ENCODE peak calls at places on chromosomes 11 and 22, in five cellular contexts. One of them, this sample, is unnamed. For H3K36me3, the result is how much of the 10 kb centered on the place peaks cover.

GRCh38 chr11:65152157-65152556 is 17.8 kb upstream of the SYVN1 start:
- DNase-seq in PC-9: no peak
- DNase-seq in heart left ventricle: no peak
- DNase-seq in sigmoid colon: no peak
- DNase-seq in gastrocnemius medialis: peak
- DNase-seq in this sample: no peak

GRCh38 chr22:42401562-42402334 is 30.5 kb downstream of the NFAM1 start:
- DNase-seq in PC-9: no peak
- DNase-seq in heart left ventricle: no peak
- DNase-seq in sigmoid colon: no peak
- DNase-seq in gastrocnemius medialis: no peak
- DNase-seq in this sample: no peak

GRCh38 chr11:121634889-121635288 is 182.1 kb upstream of the SORL1-AS1 start:
- DNase-seq in PC-9: no peak
- DNase-seq in heart left ventricle: no peak
- DNase-seq in sigmoid colon: no peak
- DNase-seq in gastrocnemius medialis: no peak
- DNase-seq in this sample: no peak

GRCh38 chr11:62472063-62472884 is 53.4 kb downstream of the SCGB1A1 start:
- DNase-seq in PC-9: peak
- DNase-seq in heart left ventricle: no peak
- DNase-seq in sigmoid colon: peak
- DNase-seq in gastrocnemius medialis: no peak
- DNase-seq in this sample: no peak

GRCh38 chr11:119723952-119724325 is 5.1 kb downstream of the NECTIN1 start:
- DNase-seq in PC-9: no peak
- DNase-seq in heart left ventricle: no peak
- DNase-seq in sigmoid colon: no peak
- DNase-seq in gastrocnemius medialis: no peak
- DNase-seq in this sample: no peak

GRCh38 chr22:21632237-21632895 is at the start of gene CCDC116:
- DNase-seq in PC-9: no peak
- DNase-seq in heart left ventricle: no peak
- DNase-seq in sigmoid colon: no peak
- DNase-seq in gastrocnemius medialis: no peak
- DNase-seq in this sample: no peak

GRCh38 chr11:120883404-120884135 is 140.3 kb upstream of the TBCEL start:
- DNase-seq in PC-9: no peak
- DNase-seq in heart left ventricle: peak
- DNase-seq in sigmoid colon: no peak
- DNase-seq in gastrocnemius medialis: no peak
- DNase-seq in this sample: peak

GRCh38 chr11:85316967-85317366 is 310.2 kb downstream of the DLG2 start:
- DNase-seq in PC-9: no peak
- DNase-seq in heart left ventricle: no peak
- DNase-seq in sigmoid colon: no peak
- DNase-seq in gastrocnemius medialis: no peak
- DNase-seq in this sample: no peak

GRCh38 chr11:125084057-125084416 is 20.9 kb downstream of the SLC37A2 start:
- DNase-seq in PC-9: no peak
- DNase-seq in heart left ventricle: no peak
- DNase-seq in sigmoid colon: peak
- DNase-seq in gastrocnemius medialis: no peak
- DNase-seq in this sample: no peak

GRCh38 chr11:120510406-120511115 is 987 bp upstream of the GRIK4 start:
- DNase-seq in PC-9: no peak
- DNase-seq in heart left ventricle: no peak
- DNase-seq in sigmoid colon: no peak
- DNase-seq in gastrocnemius medialis: no peak
- DNase-seq in this sample: no peak

GRCh38 chr11:14653090-14653489 is 9.5 kb downstream of the PDE3B start:
- DNase-seq in PC-9: no peak
- DNase-seq in heart left ventricle: no peak
- DNase-seq in sigmoid colon: no peak
- DNase-seq in gastrocnemius medialis: no peak
- DNase-seq in this sample: no peak

GRCh38 chr11:57426754-57427691 is at the start of gene SLC43A3:
- DNase-seq in PC-9: peak
- DNase-seq in heart left ventricle: peak
- DNase-seq in sigmoid colon: peak
- DNase-seq in gastrocnemius medialis: peak
- DNase-seq in this sample: no peak

GRCh38 chr11:65571940-65572339 is 398 bp upstream of the FAM89B start:
- DNase-seq in PC-9: peak
- DNase-seq in heart left ventricle: no peak
- DNase-seq in sigmoid colon: no peak
- DNase-seq in gastrocnemius medialis: no peak
- DNase-seq in this sample: no peak

GRCh38 chr22:25990940-25991339 is 178.3 kb upstream of the SEZ6L start:
- DNase-seq in PC-9: no peak
- DNase-seq in heart left ventricle: no peak
- DNase-seq in sigmoid colon: no peak
- DNase-seq in gastrocnemius medialis: no peak
- DNase-seq in this sample: no peak

GRCh38 chr22:37260939-37261338 is 16.9 kb upstream of the RAC2 start:
- DNase-seq in PC-9: peak
- DNase-seq in heart left ventricle: peak
- DNase-seq in sigmoid colon: no peak
- DNase-seq in gastrocnemius medialis: no peak
- DNase-seq in this sample: no peak

GRCh38 chr11:118691926-118692830 is 12.7 kb upstream of the TREH start:
- DNase-seq in PC-9: no peak
- DNase-seq in heart left ventricle: no peak
- DNase-seq in sigmoid colon: no peak
- DNase-seq in gastrocnemius medialis: no peak
- DNase-seq in this sample: no peak

GRCh38 chr22:29722151-29722550 is 2.3 kb downstream of the CABP7 start:
- DNase-seq in PC-9: peak
- DNase-seq in heart left ventricle: no peak
- DNase-seq in sigmoid colon: no peak
- DNase-seq in gastrocnemius medialis: no peak
- DNase-seq in this sample: no peak

GRCh38 chr11:75246673-75247350 is 6.2 kb downstream of the TPBGL start:
- DNase-seq in PC-9: no peak
- DNase-seq in heart left ventricle: no peak
- DNase-seq in sigmoid colon: peak
- DNase-seq in gastrocnemius medialis: peak
- DNase-seq in this sample: no peak

GRCh38 chr11:10375280-10376048 is 70.6 kb downstream of the ADM start:
- DNase-seq in PC-9: no peak
- DNase-seq in heart left ventricle: no peak
- DNase-seq in sigmoid colon: no peak
- DNase-seq in gastrocnemius medialis: no peak
- DNase-seq in this sample: no peak

GRCh38 chr22:23038902-23039301 is 31.4 kb upstream of the GNAZ start:
- DNase-seq in PC-9: no peak
- DNase-seq in heart left ventricle: no peak
- DNase-seq in sigmoid colon: no peak
- DNase-seq in gastrocnemius medialis: no peak
- DNase-seq in this sample: no peak

GRCh38 chr11:18265949-18266348 is at the start of gene SAA1:
- DNase-seq in PC-9: no peak
- DNase-seq in heart left ventricle: no peak
- DNase-seq in sigmoid colon: no peak
- DNase-seq in gastrocnemius medialis: peak
- DNase-seq in this sample: no peak

GRCh38 chr11:65611758-65612603 is 2.0 kb downstream of the MAP3K11 start:
- DNase-seq in PC-9: no peak
- DNase-seq in heart left ventricle: no peak
- DNase-seq in sigmoid colon: no peak
- DNase-seq in gastrocnemius medialis: no peak
- DNase-seq in this sample: no peak

GRCh38 chr22:45294030-45294429 is 9.3 kb downstream of the UPK3A start:
- DNase-seq in PC-9: no peak
- DNase-seq in heart left ventricle: no peak
- DNase-seq in sigmoid colon: no peak
- DNase-seq in gastrocnemius medialis: no peak
- DNase-seq in this sample: no peak

GRCh38 chr22:45290410-45290936 is 5.7 kb downstream of the UPK3A start:
- DNase-seq in PC-9: peak
- DNase-seq in heart left ventricle: no peak
- DNase-seq in sigmoid colon: no peak
- DNase-seq in gastrocnemius medialis: peak
- DNase-seq in this sample: no peak

GRCh38 chr22:45291931-45292290 is 7.2 kb downstream of the UPK3A start:
- DNase-seq in PC-9: no peak
- DNase-seq in heart left ventricle: no peak
- DNase-seq in sigmoid colon: no peak
- DNase-seq in gastrocnemius medialis: no peak
- DNase-seq in this sample: no peak

GRCh38 chr22:45291061-45291930 is 6.5 kb downstream of the UPK3A start:
- DNase-seq in PC-9: no peak
- DNase-seq in heart left ventricle: no peak
- DNase-seq in sigmoid colon: no peak
- DNase-seq in gastrocnemius medialis: no peak
- DNase-seq in this sample: no peak

DNA sequence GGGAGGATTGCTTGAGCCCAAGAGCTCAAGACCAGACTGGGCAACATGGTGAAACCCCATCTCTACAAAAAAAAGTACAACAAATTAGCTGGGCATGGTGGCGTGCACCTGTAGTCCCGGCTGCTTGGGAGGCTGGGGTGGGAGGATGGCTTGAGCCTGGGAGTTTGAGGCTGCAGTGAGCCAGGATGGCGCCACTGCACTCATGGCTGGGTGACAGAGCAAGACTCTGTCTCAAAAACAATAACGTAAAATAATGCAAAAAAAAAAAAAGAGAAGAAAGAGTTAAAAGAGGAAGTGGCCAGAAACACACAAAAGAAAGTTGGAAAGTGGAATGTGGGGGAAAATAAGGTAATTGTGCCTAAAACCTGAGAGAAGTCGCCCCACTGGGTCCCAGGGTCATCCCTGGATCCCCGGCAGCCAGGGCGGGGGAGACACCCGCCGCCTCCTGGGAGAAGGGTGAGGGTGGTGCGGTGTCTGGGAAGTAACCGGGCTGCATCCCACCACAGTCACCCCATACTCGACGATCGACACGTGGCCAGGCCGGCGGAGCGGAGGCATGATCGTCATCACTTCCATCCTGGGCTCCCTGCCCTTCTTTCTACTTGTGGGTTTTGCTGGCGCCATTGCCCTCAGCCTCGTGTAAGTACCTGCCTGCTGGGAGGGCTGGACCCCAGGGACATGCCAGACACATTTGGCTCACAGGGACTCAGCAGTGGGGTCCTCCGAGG is 8.1 kb downstream of the UPK3A start:
- DNase-seq in PC-9: no peak
- DNase-seq in heart left ventricle: no peak
- DNase-seq in sigmoid colon: no peak
- DNase-seq in gastrocnemius medialis: no peak
- DNase-seq in this sample: no peak
- H3K36me3 ChIP-seq in PC-9: under half
- H3K36me3 ChIP-seq in heart left ventricle: under half
- H3K36me3 ChIP-seq in sigmoid colon: under half
- H3K36me3 ChIP-seq in gastrocnemius medialis: under half
- H3K36me3 ChIP-seq in this sample: under half

GRCh38 chr11:79077684-79078379 is 363.0 kb downstream of the TENM4 start:
- DNase-seq in PC-9: no peak
- DNase-seq in heart left ventricle: no peak
- DNase-seq in sigmoid colon: no peak
- DNase-seq in gastrocnemius medialis: no peak
- DNase-seq in this sample: no peak

GRCh38 chr11:79080506-79080905 is 360.3 kb downstream of the TENM4 start:
- DNase-seq in PC-9: no peak
- DNase-seq in heart left ventricle: no peak
- DNase-seq in sigmoid colon: no peak
- DNase-seq in gastrocnemius medialis: no peak
- DNase-seq in this sample: no peak

GRCh38 chr11:79081441-79082124 is 359.2 kb downstream of the TENM4 start:
- DNase-seq in PC-9: no peak
- DNase-seq in heart left ventricle: no peak
- DNase-seq in sigmoid colon: no peak
- DNase-seq in gastrocnemius medialis: no peak
- DNase-seq in this sample: no peak

GRCh38 chr11:79076526-79077115 is 364.2 kb downstream of the TENM4 start:
- DNase-seq in PC-9: peak
- DNase-seq in heart left ventricle: no peak
- DNase-seq in sigmoid colon: no peak
- DNase-seq in gastrocnemius medialis: no peak
- DNase-seq in this sample: no peak

GRCh38 chr11:79078999-79079398 is 361.8 kb downstream of the TENM4 start:
- DNase-seq in PC-9: no peak
- DNase-seq in heart left ventricle: no peak
- DNase-seq in sigmoid colon: no peak
- DNase-seq in gastrocnemius medialis: peak
- DNase-seq in this sample: no peak
- H3K4me3 ChIP-seq in PC-9: no peak
- H3K4me3 ChIP-seq in heart left ventricle: no peak
- H3K4me3 ChIP-seq in sigmoid colon: no peak
- H3K4me3 ChIP-seq in gastrocnemius medialis: no peak
- H3K4me3 ChIP-seq in this sample: no peak

GRCh38 chr11:114318361-114318760 is 22.2 kb downstream of the NNMT start:
- DNase-seq in PC-9: no peak
- DNase-seq in heart left ventricle: no peak
- DNase-seq in sigmoid colon: no peak
- DNase-seq in gastrocnemius medialis: no peak
- DNase-seq in this sample: no peak
- H3K27ac ChIP-seq in PC-9: no peak
- H3K27ac ChIP-seq in heart left ventricle: peak
- H3K27ac ChIP-seq in sigmoid colon: peak
- H3K27ac ChIP-seq in gastrocnemius medialis: peak
- H3K27ac ChIP-seq in this sample: peak

DNA sequence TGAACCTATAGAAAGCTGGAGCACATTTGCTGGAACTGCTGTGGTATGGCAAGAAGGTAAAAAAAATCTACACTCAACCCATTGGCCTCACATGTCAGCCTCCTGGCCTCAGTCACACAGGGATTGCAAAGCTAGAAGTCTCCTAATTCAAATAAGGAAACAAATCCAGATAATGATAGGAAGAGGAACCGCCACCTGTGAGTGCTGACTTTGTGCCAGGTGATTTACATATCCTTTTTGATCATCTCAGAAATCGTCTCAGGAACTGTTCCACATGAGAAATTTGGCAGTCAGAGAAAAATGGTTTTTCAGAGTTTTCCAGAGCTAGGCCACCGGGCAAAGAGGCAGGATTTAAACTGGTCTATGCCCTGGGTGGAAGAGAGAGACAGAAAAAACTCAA is 986 bp downstream of the NLRP10 start:
- DNase-seq in PC-9: no peak
- DNase-seq in heart left ventricle: no peak
- DNase-seq in sigmoid colon: no peak
- DNase-seq in gastrocnemius medialis: no peak
- DNase-seq in this sample: no peak
- H3K36me3 ChIP-seq in PC-9: under half
- H3K36me3 ChIP-seq in heart left ventricle: under half
- H3K36me3 ChIP-seq in sigmoid colon: under half
- H3K36me3 ChIP-seq in gastrocnemius medialis: under half
- H3K36me3 ChIP-seq in this sample: under half

DNA sequence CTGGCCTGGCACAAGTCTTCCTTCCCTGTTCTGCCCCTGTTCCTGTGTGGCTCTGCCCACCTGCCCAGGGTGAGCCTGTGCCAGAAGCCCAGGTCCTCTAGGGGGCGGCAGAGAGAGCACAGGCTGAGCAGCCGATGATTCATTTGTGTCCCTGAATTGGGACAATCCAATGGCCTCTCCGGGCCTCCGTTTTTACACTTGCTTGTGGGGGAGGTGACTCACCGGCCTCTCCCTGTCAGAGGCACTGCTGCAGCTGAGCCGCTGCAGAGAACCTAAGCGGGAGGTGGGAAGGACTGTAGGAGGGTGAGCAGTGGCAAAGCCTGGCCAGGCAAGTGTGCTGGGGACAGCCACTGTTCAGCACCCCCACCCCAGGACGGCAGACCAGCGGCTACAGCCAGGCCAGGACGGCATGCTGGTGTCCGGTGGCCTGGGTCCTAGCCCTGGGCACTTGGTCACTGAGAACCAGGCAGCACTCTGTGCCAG is 65.2 kb upstream of the LMO1 start:
- DNase-seq in PC-9: peak
- DNase-seq in heart left ventricle: peak
- DNase-seq in sigmoid colon: peak
- DNase-seq in gastrocnemius medialis: peak
- DNase-seq in this sample: peak
- H3K4me3 ChIP-seq in PC-9: peak
- H3K4me3 ChIP-seq in heart left ventricle: peak
- H3K4me3 ChIP-seq in sigmoid colon: no peak
- H3K4me3 ChIP-seq in gastrocnemius medialis: peak
- H3K4me3 ChIP-seq in this sample: peak